ENCODE peak calls at places on chromosomes 7 and 10, in four cellular contexts. I, Q, L and T are unnamed samples. For H3K9me3, the result is how much of the 10 kb centered on the place peaks cover.

GRCh38 chr10:57657164-57657765 is 610.4 kb downstream of the IPMK start:
- DNase-seq in I (peak), Q (peak), L (no peak), T (peak)

GRCh38 chr7:82167568-82168314 is 275.8 kb downstream of the CACNA2D1 start:
- DNase-seq in I (no peak), Q (no peak), L (no peak), T (no peak)

GRCh38 chr7:24576171-24577052 is 3.2 kb downstream of the PALS2 start:
- DNase-seq in I (no peak), Q (peak), L (no peak), T (peak)

GRCh38 chr7:102211590-102212550 is 74.8 kb upstream of the SH2B2 start:
- DNase-seq in I (no peak), Q (no peak), L (no peak), T (no peak)

GRCh38 chr10:58651040-58651439 is 138.4 kb downstream of the BICC1 start:
- DNase-seq in I (no peak), Q (no peak), L (no peak), T (no peak)

GRCh38 chr10:57864789-57865676 is 402.7 kb downstream of the IPMK start:
- DNase-seq in I (no peak), Q (no peak), L (no peak), T (no peak)

GRCh38 chr7:150313367-150313809 is 9.8 kb upstream of the LRRC61 start:
- DNase-seq in I (no peak), Q (no peak), L (no peak), T (no peak)

GRCh38 chr7:117312593-117312992 is 10.3 kb downstream of the WNT2 start:
- DNase-seq in I (no peak), Q (no peak), L (no peak), T (no peak)

GRCh38 chr10:99984201-99984600 is 25.5 kb downstream of the DNMBP start:
- DNase-seq in I (no peak), Q (no peak), L (no peak), T (no peak)

GRCh38 chr10:34489973-34490372 is 325.1 kb downstream of the PARD3 start:
- DNase-seq in I (no peak), Q (peak), L (no peak), T (no peak)

GRCh38 chr7:132738254-132738653 is 162.0 kb upstream of the PLXNA4 start:
- DNase-seq in I (no peak), Q (peak), L (no peak), T (no peak)

GRCh38 chr7:140079121-140079536 is 16.4 kb upstream of the PARP12 start:
- DNase-seq in I (no peak), Q (peak), L (no peak), T (peak)

GRCh38 chr7:123552641-123553040 is 5.0 kb downstream of the NDUFA5 start:
- DNase-seq in I (no peak), Q (no peak), L (no peak), T (no peak)

GRCh38 chr7:1748076-1748750 is 78.1 kb downstream of the ELFN1 start:
- DNase-seq in I (no peak), Q (no peak), L (no peak), T (no peak)

GRCh38 chr10:100978121-100978895 is 9.0 kb downstream of the MRPL43 start:
- DNase-seq in I (no peak), Q (no peak), L (no peak), T (no peak)

GRCh38 chr7:99579956-99580777 is 17.9 kb upstream of the TMEM225B start:
- DNase-seq in I (peak), Q (no peak), L (peak), T (peak)

GRCh38 chr7:131604841-131605279 is 48.4 kb upstream of the PODXL start:
- DNase-seq in I (no peak), Q (peak), L (no peak), T (no peak)

GRCh38 chr10:93199221-93199681 is 125.6 kb downstream of the CYP26A1 start:
- DNase-seq in I (peak), Q (no peak), L (no peak), T (no peak)

GRCh38 chr7:108239501-108240225 is 109.5 kb upstream of the LAMB4 start:
- DNase-seq in I (no peak), Q (no peak), L (no peak), T (peak)

GRCh38 chr7:4406288-4407058 is 275.6 kb upstream of the FOXK1 start:
- DNase-seq in I (no peak), Q (no peak), L (no peak), T (no peak)

GRCh38 chr10:8053446-8054242 is 844 bp upstream of the GATA3 start:
- DNase-seq in I (peak), Q (peak), L (peak), T (peak)

GRCh38 chr7:108415821-108416536 is 40.3 kb downstream of the NRCAM start:
- DNase-seq in I (no peak), Q (peak), L (no peak), T (no peak)

GRCh38 chr10:71753091-71753959 is 20.0 kb downstream of the VSIR start:
- DNase-seq in I (no peak), Q (no peak), L (no peak), T (no peak)

GRCh38 chr10:33178026-33178755 is 156.3 kb downstream of the NRP1 start:
- DNase-seq in I (no peak), Q (no peak), L (no peak), T (no peak)

GRCh38 chr7:6447589-6448210 is at the start of gene DAGLB:
- DNase-seq in I (peak), Q (peak), L (peak), T (peak)

GRCh38 chr7:96181174-96181573 is 140.7 kb downstream of the SLC25A13 start:
- DNase-seq in I (no peak), Q (no peak), L (no peak), T (no peak)

GRCh38 chr7:48180981-48181380 is 9.7 kb downstream of the ABCA13 start:
- DNase-seq in I (no peak), Q (no peak), L (no peak), T (no peak)

GRCh38 chr7:45718464-45719330 is 144.5 kb downstream of the ADCY1 start:
- DNase-seq in I (no peak), Q (no peak), L (no peak), T (no peak)

GRCh38 chr7:11341285-11341944 is 367.7 kb downstream of the PHF14 start:
- DNase-seq in I (peak), Q (no peak), L (no peak), T (peak)

GRCh38 chr10:113912582-113912981 is 58.1 kb downstream of the NHLRC2 start:
- DNase-seq in I (no peak), Q (no peak), L (no peak), T (no peak)

GRCh38 chr10:91820144-91820543 is 21.9 kb downstream of the TNKS2 start:
- DNase-seq in I (no peak), Q (no peak), L (no peak), T (no peak)

GRCh38 chr7:14000247-14000646 is 10.8 kb upstream of the ETV1 start:
- DNase-seq in I (no peak), Q (no peak), L (no peak), T (no peak)

GRCh38 chr7:23357190-23358093 is 58.3 kb downstream of the MALSU1 start:
- DNase-seq in I (no peak), Q (peak), L (no peak), T (no peak)

GRCh38 chr10:102024799-102025198 is 31.2 kb downstream of the ARMH3 start:
- DNase-seq in I (no peak), Q (no peak), L (no peak), T (no peak)

DNA sequence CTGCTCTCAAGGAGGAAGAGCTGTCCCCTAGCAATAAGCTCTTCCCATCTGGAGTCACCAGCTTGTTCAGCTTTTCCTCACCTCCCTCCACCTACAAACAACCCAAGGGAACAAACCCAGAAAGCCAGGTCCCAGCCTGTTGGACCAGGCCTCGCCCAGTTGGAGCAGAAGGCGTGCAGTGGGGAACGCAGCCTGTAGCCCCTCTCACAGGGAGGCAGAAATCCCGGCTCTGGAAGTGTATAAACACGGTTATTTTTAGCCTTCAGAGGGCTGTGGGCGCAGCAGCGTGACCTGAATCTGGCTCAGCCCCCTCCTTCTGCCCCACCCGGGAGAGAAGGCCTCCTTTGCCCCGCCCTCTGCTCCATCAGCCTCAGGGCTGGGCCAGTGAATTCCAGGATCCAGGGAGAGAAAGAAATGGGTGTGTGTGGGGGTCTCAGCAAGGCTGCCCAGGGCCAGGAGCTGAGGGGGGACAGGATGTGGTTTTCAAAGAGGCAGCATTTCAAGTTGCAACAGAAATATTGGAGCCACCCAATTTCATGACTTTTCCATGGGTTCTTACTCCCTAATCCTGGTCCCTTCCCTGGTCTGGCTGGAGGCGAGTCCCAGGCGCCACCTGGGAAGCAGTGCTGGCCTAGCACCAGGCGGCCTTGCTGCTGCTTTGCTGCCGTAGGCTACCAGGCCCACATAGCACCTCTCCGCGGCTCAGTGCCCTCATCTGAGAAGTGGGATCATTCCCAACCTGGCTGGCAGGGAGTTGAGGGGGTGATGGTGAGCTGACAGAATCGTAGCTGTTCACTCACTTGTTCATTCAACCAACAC is 33.5 kb downstream of the ZMIZ1 start:
- DNase-seq in I (peak), Q (no peak), L (no peak), T (peak)
- TF ChIP-seq CTCF in I (no peak), Q (no peak), L (no peak), T (peak)

DNA sequence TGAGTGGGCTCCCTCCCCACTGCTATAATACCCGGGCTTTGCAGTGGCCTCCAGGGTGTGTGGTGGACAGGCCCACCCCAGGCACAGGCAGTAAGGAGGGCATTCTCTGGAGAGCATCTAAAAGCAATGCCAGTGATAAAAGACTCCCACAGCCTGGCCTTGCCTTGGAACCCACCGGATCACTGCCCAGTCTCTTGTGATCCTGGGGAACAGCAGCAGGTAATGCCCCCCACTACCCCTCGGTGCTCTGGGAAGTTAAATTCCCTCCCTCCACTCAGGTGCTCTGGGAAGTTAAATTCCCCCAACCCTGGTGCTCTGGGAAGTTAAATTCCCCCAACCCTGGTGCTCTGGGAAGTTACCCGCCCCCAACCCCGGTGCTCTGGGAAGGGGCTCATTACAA is 565.2 kb downstream of the TCERG1L start:
- DNase-seq in I (no peak), Q (no peak), L (no peak), T (no peak)
- H3K9me3 ChIP-seq in I (under half), Q (under half), L (under half), T (under half)

DNA sequence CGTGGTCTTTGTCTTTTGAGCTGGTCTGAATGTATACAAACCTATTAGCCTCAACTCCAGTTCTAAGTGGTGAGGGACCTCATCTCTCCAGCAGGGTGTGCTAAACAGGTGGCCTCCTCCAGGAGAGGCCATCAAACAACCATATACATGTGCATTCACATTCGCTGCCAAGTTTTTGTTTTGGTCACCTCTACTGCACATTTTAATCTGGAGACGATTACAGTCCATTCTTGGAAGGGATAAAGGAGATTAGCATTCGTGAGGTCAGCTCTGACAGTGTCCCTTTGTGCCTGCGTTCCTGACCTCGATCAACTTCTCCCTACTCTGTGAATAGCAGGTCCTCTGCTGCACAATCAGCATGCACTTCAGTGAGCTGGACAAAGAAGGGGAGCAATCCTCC is 60.8 kb downstream of the RHOBTB1 start:
- DNase-seq in I (no peak), Q (peak), L (no peak), T (peak)
- TF ChIP-seq CTCF in I (no peak), Q (peak), L (no peak), T (peak)

DNA sequence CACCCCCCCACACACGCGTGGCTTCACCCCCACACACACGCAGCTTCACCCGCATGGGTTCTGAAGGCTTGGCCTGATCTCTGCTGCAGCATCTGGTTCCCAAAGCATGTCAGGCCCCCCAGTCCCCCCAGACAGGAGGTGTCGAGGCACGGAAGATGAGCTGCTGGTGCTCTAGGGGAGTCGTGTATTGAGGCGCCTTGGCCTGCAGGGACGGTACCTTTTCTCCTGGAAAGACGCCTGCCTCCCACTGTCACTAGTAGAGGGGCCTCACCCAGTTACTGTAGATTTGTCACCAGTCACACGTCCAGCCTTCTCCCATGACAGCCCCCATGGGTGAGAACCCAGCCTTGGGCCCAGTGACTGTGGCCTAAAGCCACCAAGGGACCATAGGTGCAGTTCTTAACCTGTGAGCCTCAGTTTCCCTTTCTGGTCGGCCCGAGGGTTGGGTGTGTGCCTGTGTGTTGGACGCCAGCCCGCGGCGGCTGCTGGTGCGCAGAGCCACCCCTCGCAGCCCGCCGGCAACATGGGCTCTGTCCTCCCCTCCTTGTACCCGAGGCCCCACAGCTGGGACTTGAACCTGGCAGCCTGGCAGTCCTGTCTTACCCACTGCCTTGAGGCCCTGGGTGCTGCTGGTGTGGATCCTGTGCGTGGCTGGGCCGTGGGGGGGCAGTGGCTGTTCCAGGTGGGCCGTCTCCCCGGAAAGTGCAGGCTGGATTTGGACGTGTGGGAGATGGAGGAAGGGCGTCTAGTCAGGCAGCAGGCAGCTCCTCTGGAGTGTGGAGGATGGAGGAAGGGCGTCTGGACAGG is 81.7 kb downstream of the NKX6-2 start:
- DNase-seq in I (no peak), Q (no peak), L (no peak), T (no peak)
- H3K9me3 ChIP-seq in I (under half), Q (under half), L (under half), T (under half)

DNA sequence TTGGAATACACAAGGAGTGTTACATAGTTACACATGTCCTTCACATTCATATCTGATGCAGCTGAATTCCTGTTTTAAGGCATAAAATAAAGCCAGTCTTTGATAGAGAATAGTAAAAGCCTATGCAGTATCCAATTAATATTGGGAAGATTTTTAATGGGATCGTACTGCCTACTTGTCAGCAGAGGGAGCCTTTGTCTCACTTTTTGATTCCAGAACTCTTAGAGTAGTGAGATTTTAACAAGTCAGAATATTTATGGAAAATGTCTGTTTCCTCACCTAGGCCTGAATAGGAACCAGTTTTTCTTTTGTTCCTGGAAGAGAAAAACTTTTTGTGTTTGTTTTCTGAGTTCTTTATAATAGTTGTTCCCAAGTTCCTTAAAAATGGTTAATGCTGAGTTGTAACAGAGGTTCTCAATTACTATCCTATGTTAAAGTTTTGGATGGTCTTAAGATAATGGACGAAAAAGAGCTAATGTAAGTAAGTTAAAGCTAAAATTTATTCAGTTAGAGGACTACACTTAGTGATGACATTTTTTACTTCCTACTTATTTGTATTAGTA is 114.0 kb downstream of the BBS9 start:
- DNase-seq in I (no peak), Q (peak), L (no peak), T (no peak)
- TF ChIP-seq CTCF in I (peak), Q (peak), L (peak), T (peak)

GRCh38 chr7:157764193-157764592 is 427.4 kb downstream of the DNAJB6 start:
- DNase-seq in I (no peak), Q (no peak), L (no peak), T (no peak)

GRCh38 chr7:157767466-157767865 is 430.7 kb downstream of the DNAJB6 start:
- DNase-seq in I (no peak), Q (no peak), L (no peak), T (no peak)

GRCh38 chr7:157764946-157765537 is 428.2 kb downstream of the DNAJB6 start:
- DNase-seq in I (no peak), Q (no peak), L (no peak), T (no peak)

GRCh38 chr7:157768198-157768597 is 431.4 kb downstream of the DNAJB6 start:
- DNase-seq in I (no peak), Q (no peak), L (no peak), T (no peak)

DNA sequence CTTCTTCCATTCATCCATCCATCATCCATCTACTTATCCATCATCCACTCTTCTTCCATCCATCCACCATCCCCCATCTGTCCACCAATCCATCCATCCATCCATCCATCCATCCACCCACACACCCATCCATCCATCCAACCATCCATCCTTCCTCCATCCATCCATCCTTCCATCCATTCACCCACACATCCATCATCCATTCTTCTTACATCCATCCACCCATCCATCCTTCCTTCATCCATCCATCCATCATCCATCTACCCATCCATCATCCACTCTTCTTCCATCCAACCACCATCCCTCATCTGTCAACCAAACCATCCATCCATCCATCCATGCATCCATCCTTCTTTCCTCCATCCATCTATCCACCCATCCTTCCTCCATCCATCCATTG is 429.3 kb downstream of the DNAJB6 start:
- DNase-seq in I (no peak), Q (no peak), L (no peak), T (no peak)
- H3K9me3 ChIP-seq in I (under half), Q (under half), L (under half), T (under half)

GRCh38 chr10:25522946-25523608 is 348.3 kb downstream of the GPR158 start:
- DNase-seq in I (no peak), Q (no peak), L (no peak), T (peak)
- TF ChIP-seq CTCF in I (no peak), Q (no peak), L (no peak), T (peak)

DNA sequence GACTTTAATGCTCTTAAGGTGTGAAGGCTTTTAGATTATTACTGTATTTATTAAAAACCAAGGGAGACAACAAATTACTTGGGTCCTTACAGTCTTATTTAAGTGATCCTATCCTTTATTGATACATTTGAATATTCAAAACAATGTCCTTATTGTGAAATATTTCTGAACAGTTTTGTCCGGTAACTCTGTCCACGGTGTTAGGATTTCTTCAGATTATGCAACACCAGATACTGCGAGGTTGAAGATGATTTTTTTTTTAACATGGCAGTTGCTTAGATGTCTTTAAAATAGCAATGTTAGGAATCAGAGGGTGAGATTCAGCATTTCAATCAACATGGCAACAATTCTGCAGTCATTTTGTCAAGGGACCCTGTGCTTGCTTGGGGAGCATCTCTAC is 176.5 kb downstream of the CSTF2T start:
- DNase-seq in I (no peak), Q (no peak), L (no peak), T (no peak)
- H3K9me3 ChIP-seq in I (under half), Q (under half), L (under half), T (under half)